ENCODE peak calls at places on chromosomes 6 and 20, in ten cellular contexts. One of them, this sample, is unnamed.

GRCh38 chr6:108497883-108498282 is 62.8 kb upstream of the FOXO3 start:
- DNase-seq in MV-4-11: peak
- DNase-seq in BJ: no peak
- DNase-seq in fibroblast of the aortic adventitia: peak
- DNase-seq in ascending aorta: no peak
- DNase-seq in glutamatergic neuron: peak
- DNase-seq in mesenteric fat pad: no peak
- DNase-seq in hepatic stellate cell: peak
- DNase-seq in lower leg skin: no peak
- DNase-seq in body of pancreas: peak
- DNase-seq in this sample: no peak

GRCh38 chr6:43074847-43075741 is 1.0 kb upstream of the PTK7 start:
- DNase-seq in mesenteric fat pad: no peak
- DNase-seq in BJ: no peak
- DNase-seq in fibroblast of the aortic adventitia: peak
- DNase-seq in hepatic stellate cell: peak
- DNase-seq in MV-4-11: no peak
- DNase-seq in body of pancreas: peak
- DNase-seq in glutamatergic neuron: no peak
- DNase-seq in ascending aorta: no peak
- DNase-seq in lower leg skin: no peak
- DNase-seq in this sample: no peak

GRCh38 chr20:63790572-63791168 is 40.4 kb downstream of the ZBTB46 start:
- DNase-seq in BJ: no peak
- DNase-seq in MV-4-11: no peak
- DNase-seq in lower leg skin: no peak
- DNase-seq in mesenteric fat pad: no peak
- DNase-seq in hepatic stellate cell: no peak
- DNase-seq in ascending aorta: no peak
- DNase-seq in fibroblast of the aortic adventitia: no peak
- DNase-seq in glutamatergic neuron: no peak
- DNase-seq in body of pancreas: no peak
- DNase-seq in this sample: no peak

GRCh38 chr20:51356871-51357270 is 185.6 kb downstream of the NFATC2 start:
- DNase-seq in lower leg skin: no peak
- DNase-seq in mesenteric fat pad: no peak
- DNase-seq in ascending aorta: no peak
- DNase-seq in glutamatergic neuron: no peak
- DNase-seq in body of pancreas: no peak
- DNase-seq in BJ: no peak
- DNase-seq in hepatic stellate cell: no peak
- DNase-seq in MV-4-11: no peak
- DNase-seq in fibroblast of the aortic adventitia: no peak
- DNase-seq in this sample: no peak

GRCh38 chr20:16824664-16825063 is 76.5 kb downstream of the OTOR start:
- DNase-seq in ascending aorta: no peak
- DNase-seq in MV-4-11: no peak
- DNase-seq in lower leg skin: no peak
- DNase-seq in glutamatergic neuron: no peak
- DNase-seq in hepatic stellate cell: no peak
- DNase-seq in mesenteric fat pad: no peak
- DNase-seq in body of pancreas: no peak
- DNase-seq in BJ: no peak
- DNase-seq in fibroblast of the aortic adventitia: no peak
- DNase-seq in this sample: no peak

GRCh38 chr6:27161946-27162603 is 85.4 kb upstream of the PRSS16 start:
- DNase-seq in BJ: no peak
- DNase-seq in ascending aorta: no peak
- DNase-seq in MV-4-11: peak
- DNase-seq in mesenteric fat pad: no peak
- DNase-seq in hepatic stellate cell: no peak
- DNase-seq in lower leg skin: no peak
- DNase-seq in glutamatergic neuron: no peak
- DNase-seq in body of pancreas: peak
- DNase-seq in fibroblast of the aortic adventitia: peak
- DNase-seq in this sample: no peak

GRCh38 chr6:143061597-143062385 is 1.1 kb downstream of the AIG1 start:
- DNase-seq in hepatic stellate cell: no peak
- DNase-seq in body of pancreas: no peak
- DNase-seq in glutamatergic neuron: no peak
- DNase-seq in MV-4-11: peak
- DNase-seq in ascending aorta: no peak
- DNase-seq in BJ: no peak
- DNase-seq in fibroblast of the aortic adventitia: peak
- DNase-seq in mesenteric fat pad: no peak
- DNase-seq in lower leg skin: no peak
- DNase-seq in this sample: no peak

GRCh38 chr20:21715193-21715881 is 9.9 kb downstream of the PAX1 start:
- DNase-seq in ascending aorta: no peak
- DNase-seq in hepatic stellate cell: no peak
- DNase-seq in glutamatergic neuron: no peak
- DNase-seq in mesenteric fat pad: no peak
- DNase-seq in BJ: no peak
- DNase-seq in lower leg skin: no peak
- DNase-seq in body of pancreas: no peak
- DNase-seq in MV-4-11: no peak
- DNase-seq in fibroblast of the aortic adventitia: no peak
- DNase-seq in this sample: no peak

GRCh38 chr6:115891111-115891669 is 169.5 kb downstream of the FRK start:
- DNase-seq in fibroblast of the aortic adventitia: no peak
- DNase-seq in ascending aorta: no peak
- DNase-seq in glutamatergic neuron: no peak
- DNase-seq in body of pancreas: no peak
- DNase-seq in lower leg skin: no peak
- DNase-seq in mesenteric fat pad: no peak
- DNase-seq in hepatic stellate cell: peak
- DNase-seq in MV-4-11: peak
- DNase-seq in BJ: peak
- DNase-seq in this sample: no peak